ENCODE peak calls at places on chromosome 19, in five cellular contexts. O, J, W, E and A are unnamed samples.
A peak's percentile ranks its signal among the peaks of the same experiment; 100 is the strongest.

GRCh38 chr19:679418-680286 is 3.5 kb downstream of the FSTL3 start:
- DNase-seq in O (no peak), J (peak; percentile 58), W (no peak), E (no peak), A (no peak)

GRCh38 chr19:3479819-3480215 is 508 bp downstream of the SMIM24 start:
- DNase-seq in J (no peak), W (no peak), O (no peak), E (no peak), A (no peak)

GRCh38 chr19:31574251-31574973 is 225.2 kb upstream of the TSHZ3 start:
- DNase-seq in E (no peak), J (no peak), O (no peak), W (no peak), A (no peak)

GRCh38 chr19:56085571-56086275 is 35.4 kb downstream of the ZNF787 start:
- DNase-seq in J (no peak), E (no peak), W (no peak), O (no peak), A (no peak)

GRCh38 chr19:55069137-55069858 is 6.3 kb upstream of the RDH13 start:
- DNase-seq in J (peak; percentile 66), O (peak; percentile 55), E (no peak), W (no peak), A (no peak)

GRCh38 chr19:38932425-38933179 is 1.9 kb downstream of the MRPS12 start:
- DNase-seq in J (peak; percentile 30), O (no peak), W (no peak), E (no peak), A (no peak)

GRCh38 chr19:33679696-33680095 is 57.9 kb downstream of the CHST8 start:
- DNase-seq in W (no peak), J (no peak), E (no peak), O (no peak), A (no peak)

GRCh38 chr19:45057444-45057843 is 18.6 kb downstream of the CLASRP start:
- DNase-seq in E (no peak), O (no peak), W (no peak), J (no peak), A (no peak)

GRCh38 chr19:7699422-7700127 is 2.4 kb downstream of the FCER2 start:
- DNase-seq in E (no peak), O (no peak), W (no peak), J (peak; percentile 21), A (no peak)

GRCh38 chr19:9995079-9995478 is 15.2 kb downstream of the COL5A3 start:
- DNase-seq in W (no peak), O (no peak), E (no peak), J (no peak), A (no peak)

GRCh38 chr19:40803857-40804782 is 5.1 kb downstream of the EGLN2 start:
- DNase-seq in E (no peak), W (no peak), O (no peak), J (no peak), A (no peak)

GRCh38 chr19:13842294-13843103 is 34.4 kb upstream of the NANOS3 start:
- DNase-seq in W (peak; percentile 85), O (no peak), J (peak; percentile 85), E (peak; percentile 70), A (no peak)

GRCh38 chr19:55158848-55159793 is 1.6 kb upstream of the TNNI3 start:
- DNase-seq in J (peak; percentile 65), E (no peak), W (no peak), O (no peak), A (no peak)

GRCh38 chr19:47215581-47215980 is 15.4 kb downstream of the BBC3 start:
- DNase-seq in O (no peak), W (no peak), E (no peak), J (no peak), A (no peak)

GRCh38 chr19:3978145-3978544 is 7.1 kb downstream of the EEF2 start:
- DNase-seq in W (no peak), O (no peak), E (no peak), J (no peak), A (no peak)

GRCh38 chr19:34232566-34233481 is 21.5 kb upstream of the GARRE1 start:
- DNase-seq in O (no peak), J (peak; percentile 71), W (peak; percentile 39), E (no peak), A (no peak)

GRCh38 chr19:1567116-1567847 is 843 bp downstream of the MEX3D start:
- DNase-seq in J (no peak), O (no peak), E (no peak), W (no peak), A (no peak)

GRCh38 chr19:31099470-31100190 is 249.6 kb downstream of the TSHZ3 start:
- DNase-seq in J (no peak), E (no peak), W (no peak), O (no peak), A (no peak)

GRCh38 chr19:19539738-19540703 is 2.0 kb downstream of the CILP2 start:
- DNase-seq in J (no peak), E (no peak), W (peak; percentile 63), O (no peak), A (no peak)

GRCh38 chr19:15464394-15465385 is at the start of gene RASAL3:
- DNase-seq in W (no peak), J (no peak), E (no peak), O (no peak), A (no peak)

GRCh38 chr19:41694831-41695635 is 7.0 kb upstream of the CEACAM7 start:
- DNase-seq in W (no peak), O (no peak), E (no peak), J (no peak), A (no peak)

GRCh38 chr19:15123031-15123890 is 16.1 kb downstream of the SYDE1 start:
- DNase-seq in J (no peak), W (no peak), O (no peak), E (no peak), A (no peak)

GRCh38 chr19:51339687-51340656 is 2.0 kb downstream of the VSIG10L start:
- DNase-seq in W (peak; percentile 99), J (peak; percentile 98), E (peak; percentile 99), O (no peak), A (no peak)

GRCh38 chr19:34365463-34366401 is 736 bp downstream of the GPI start:
- DNase-seq in W (no peak), J (peak; percentile 47), E (no peak), O (no peak), A (no peak)

GRCh38 chr19:22945560-22945959 is 57.4 kb downstream of the ZNF728 start:
- DNase-seq in J (peak; percentile 38), E (no peak), W (no peak), O (no peak), A (no peak)

GRCh38 chr19:31348416-31349159 is 648 bp downstream of the TSHZ3 start:
- DNase-seq in O (no peak), E (no peak), W (no peak), J (no peak), A (no peak)

GRCh38 chr19:3257071-3257470 is 32.6 kb downstream of the CELF5 start:
- DNase-seq in E (no peak), O (no peak), W (no peak), J (no peak), A (no peak)

GRCh38 chr19:30674656-30675055 is 302.5 kb downstream of the ZNF536 start:
- DNase-seq in E (no peak), W (no peak), O (no peak), J (no peak), A (no peak)

GRCh38 chr19:3034194-3034844 is 5.2 kb upstream of the TLE2 start:
- DNase-seq in E (no peak), W (no peak), O (no peak), J (no peak), A (no peak)

GRCh38 chr19:39223703-39224279 is 19.7 kb upstream of the SYCN start:
- DNase-seq in J (peak; percentile 23), E (no peak), O (no peak), W (no peak), A (no peak)

GRCh38 chr19:15248106-15248505 is 15.9 kb upstream of the EPHX3 start:
- DNase-seq in W (no peak), O (no peak), E (no peak), J (no peak), A (no peak)

GRCh38 chr19:17209126-17210036 is 5.8 kb upstream of the USE1 start:
- DNase-seq in O (no peak), E (no peak), J (peak; percentile 33), W (no peak), A (no peak)

GRCh38 chr19:46710687-46711086 is 6.2 kb downstream of the PRKD2 start:
- DNase-seq in W (no peak), O (no peak), E (no peak), J (no peak), A (no peak)

GRCh38 chr19:50557009-50557613 is 11.1 kb downstream of the LRRC4B start:
- DNase-seq in J (no peak), W (no peak), E (no peak), O (no peak), A (no peak)

GRCh38 chr19:39401549-39402416 is 4.9 kb upstream of the ZFP36 start:
- DNase-seq in J (peak; percentile 88), E (no peak), O (no peak), W (peak; percentile 68), A (no peak)

GRCh38 chr19:50358483-50359431 is 6.7 kb downstream of the NAPSA start:
- DNase-seq in E (no peak), W (no peak), J (no peak), O (peak; percentile 69), A (no peak)